ENCODE peak calls at places on chromosomes 5 and 9, in six cellular contexts. K is activated effector memory CD4-positive, alpha-beta T cell treated with anti-CD3 and anti-CD28 coated beads, Interleukin-2, amount 50 U/mL, for 16 hours; F is Ammon's horn; G is NCI-H510A treated with DMSO at 0.1 percent for 48 hours; E is memory B cell; L is cardiac septum. V is an unnamed sample.

GRCh38 chr9:116644099-116644688 is 42.9 kb upstream of the TRIM32 start:
- DNase-seq in K (no peak), F (no peak), G (no peak), E (no peak), L (no peak), V (no peak)

GRCh38 chr5:169767938-169768337 is 130.9 kb downstream of the DOCK2 start:
- DNase-seq in K (no peak), F (no peak), G (no peak), E (no peak), L (no peak), V (no peak)

GRCh38 chr9:113131689-113132151 is 19.1 kb upstream of the SLC31A2 start:
- DNase-seq in K (no peak), F (peak; percentile 51), G (no peak), E (no peak), L (no peak), V (no peak)

GRCh38 chr9:127977877-127978647 is 2.7 kb downstream of the EEIG1 start:
- DNase-seq in K (peak; percentile 66), F (no peak), G (peak; percentile 30), E (no peak), L (no peak), V (peak; percentile 85)

GRCh38 chr5:78537821-78538220 is 110.8 kb downstream of the LHFPL2 start:
- DNase-seq in K (no peak), F (peak; percentile 87), G (peak; percentile 26), E (peak; percentile 38), L (no peak), V (no peak)

GRCh38 chr5:172143875-172144274 is 44.1 kb downstream of the STK10 start:
- DNase-seq in K (no peak), F (no peak), G (no peak), E (no peak), L (peak; percentile 33), V (no peak)

GRCh38 chr5:43314724-43315123 is 1.5 kb upstream of the HMGCS1 start:
- DNase-seq in K (no peak), F (no peak), G (no peak), E (no peak), L (no peak), V (no peak)

GRCh38 chr9:98248737-98249474 is 6.5 kb downstream of the TBC1D2 start:
- DNase-seq in K (peak; percentile 70), F (peak; percentile 16), G (no peak), E (no peak), L (peak; percentile 91), V (peak; percentile 94)

GRCh38 chr5:129118405-129118804 is 23.9 kb downstream of the ISOC1 start:
- DNase-seq in K (no peak), F (no peak), G (no peak), E (no peak), L (no peak), V (no peak)

GRCh38 chr5:127943061-127943371 is 140.6 kb upstream of the SLC12A2 start:
- DNase-seq in K (no peak), F (no peak), G (no peak), E (no peak), L (no peak), V (no peak)

GRCh38 chr5:119405444-119405843 is 46.9 kb upstream of the HSD17B4 start:
- DNase-seq in K (no peak), F (no peak), G (no peak), E (no peak), L (no peak), V (no peak)

GRCh38 chr9:121196389-121196788 is 5.3 kb downstream of the RAB14 start:
- DNase-seq in K (no peak), F (no peak), G (no peak), E (no peak), L (no peak), V (no peak)

GRCh38 chr5:132458226-132458560 is 32.4 kb downstream of the IRF1 start:
- DNase-seq in K (peak; percentile 39), F (no peak), G (no peak), E (no peak), L (no peak), V (no peak)

V was measured in upper lobe of right lung.